ENCODE peak calls at places on chromosomes 1 and 21, in ten cellular contexts. J, I, N, L, U, W, O, Z, D and Q are unnamed samples.
A peak's percentile ranks its signal among the peaks of the same experiment; 100 is the strongest.

GRCh38 chr1:206442101-206442500 is 28.2 kb upstream of the IKBKE start:
- DNase-seq in J (no peak), I (no peak), N (no peak), L (peak; percentile 68), U (no peak), W (no peak), O (no peak), Z (no peak), D (no peak), Q (no peak)

GRCh38 chr1:181911715-181912114 is 149.8 kb downstream of the ZNF648 start:
- DNase-seq in J (no peak), I (no peak), N (no peak), L (no peak), U (no peak), W (no peak), O (no peak), Z (no peak), D (no peak), Q (no peak)

GRCh38 chr1:54135436-54136120 is 17.2 kb downstream of the CDCP2 start:
- DNase-seq in J (no peak), I (no peak), N (no peak), L (peak; percentile 57), U (no peak), W (no peak), O (no peak), Z (no peak), D (no peak), Q (no peak)

GRCh38 chr1:219067350-219067712 is 106.3 kb upstream of the LYPLAL1 start:
- DNase-seq in J (no peak), I (no peak), N (no peak), L (no peak), U (no peak), W (no peak), O (no peak), Z (no peak), D (no peak), Q (no peak)

GRCh38 chr1:163820748-163821147 is 499.0 kb downstream of the NUF2 start:
- DNase-seq in J (no peak), I (no peak), N (no peak), L (no peak), U (no peak), W (no peak), O (no peak), Z (no peak), D (peak; percentile 22), Q (no peak)

GRCh38 chr1:219416598-219417238 is 196.2 kb downstream of the ZC3H11B start:
- DNase-seq in J (no peak), I (peak; percentile 56), N (peak; percentile 51), L (no peak), U (peak; percentile 27), W (no peak), O (peak; percentile 6), Z (peak; percentile 14), D (peak; percentile 68), Q (no peak)

GRCh38 chr21:15197696-15198095 is 132.9 kb upstream of the NRIP1 start:
- DNase-seq in J (no peak), I (no peak), N (no peak), L (no peak), U (no peak), W (no peak), O (no peak), Z (no peak), D (peak; percentile 20), Q (no peak)

GRCh38 chr1:42926235-42926869 is 32.3 kb downstream of the SLC2A1 start:
- DNase-seq in J (no peak), I (no peak), N (no peak), L (no peak), U (no peak), W (no peak), O (no peak), Z (no peak), D (no peak), Q (no peak)

GRCh38 chr1:113490384-113490783 is 100.1 kb downstream of the MAGI3 start:
- DNase-seq in J (no peak), I (no peak), N (no peak), L (no peak), U (no peak), W (no peak), O (no peak), Z (no peak), D (no peak), Q (no peak)

GRCh38 chr1:201268604-201269151 is 14.6 kb upstream of the PKP1 start:
- DNase-seq in J (no peak), I (no peak), N (no peak), L (peak; percentile 69), U (no peak), W (no peak), O (no peak), Z (peak; percentile 54), D (peak; percentile 75), Q (no peak)

GRCh38 chr1:2052096-2052569 is 1.9 kb downstream of the PRKCZ start:
- DNase-seq in J (no peak), I (no peak), N (no peak), L (no peak), U (no peak), W (no peak), O (no peak), Z (no peak), D (no peak), Q (no peak)

GRCh38 chr1:60547821-60548220 is 474.3 kb upstream of the C1orf87 start:
- DNase-seq in J (no peak), I (no peak), N (no peak), L (no peak), U (no peak), W (no peak), O (no peak), Z (no peak), D (peak; percentile 8), Q (peak; percentile 6)

GRCh38 chr1:206136241-206136640 is 19.1 kb upstream of the AVPR1B start:
- DNase-seq in J (no peak), I (no peak), N (no peak), L (no peak), U (no peak), W (no peak), O (no peak), Z (no peak), D (no peak), Q (no peak)

GRCh38 chr1:8844421-8845063 is 27.1 kb upstream of the RERE start:
- DNase-seq in J (no peak), I (peak; percentile 48), N (no peak), L (no peak), U (no peak), W (no peak), O (no peak), Z (no peak), D (peak; percentile 31), Q (no peak)

GRCh38 chr21:42632336-42632751 is 21.1 kb upstream of the PDE9A start:
- DNase-seq in J (no peak), I (no peak), N (no peak), L (no peak), U (no peak), W (no peak), O (no peak), Z (no peak), D (no peak), Q (no peak)

GRCh38 chr1:184716158-184716557 is 38.5 kb downstream of the EDEM3 start:
- DNase-seq in J (no peak), I (no peak), N (no peak), L (no peak), U (no peak), W (no peak), O (no peak), Z (no peak), D (peak; percentile 2), Q (no peak)

GRCh38 chr21:42041246-42041645 is 29.9 kb upstream of the UMODL1 start:
- DNase-seq in J (no peak), I (no peak), N (no peak), L (no peak), U (no peak), W (no peak), O (no peak), Z (no peak), D (no peak), Q (no peak)